ENCODE peak calls at places on chromosomes 7 and 10, in seven cellular contexts. One of them, this sample, is unnamed.

GRCh38 chr7:100677308-100678095 is 4.0 kb downstream of the GNB2 start:
- DNase-seq in kidney tubule cell: no peak
- DNase-seq in neural progenitor cell: no peak
- DNase-seq in cardiac muscle cell: no peak
- DNase-seq in neural crest cell: no peak
- DNase-seq in activated CD8-positive, alpha-beta memory T cell treated with anti-CD3 and anti-CD28 coated beads, Interleukin-2, amount 50 U/mL, for 48 hours: peak; percentile 53
- DNase-seq in adipocyte: no peak
- DNase-seq in this sample: no peak

GRCh38 chr10:97408496-97408992 is 7.4 kb upstream of the RRP12 start:
- DNase-seq in kidney tubule cell: no peak
- DNase-seq in cardiac muscle cell: no peak
- DNase-seq in activated CD8-positive, alpha-beta memory T cell treated with anti-CD3 and anti-CD28 coated beads, Interleukin-2, amount 50 U/mL, for 48 hours: no peak
- DNase-seq in neural progenitor cell: no peak
- DNase-seq in neural crest cell: no peak
- DNase-seq in adipocyte: no peak
- DNase-seq in this sample: no peak

GRCh38 chr7:120402368-120402767 is 129.4 kb downstream of the KCND2 start:
- DNase-seq in activated CD8-positive, alpha-beta memory T cell treated with anti-CD3 and anti-CD28 coated beads, Interleukin-2, amount 50 U/mL, for 48 hours: no peak
- DNase-seq in adipocyte: no peak
- DNase-seq in cardiac muscle cell: peak; percentile 34
- DNase-seq in neural crest cell: no peak
- DNase-seq in kidney tubule cell: peak; percentile 85
- DNase-seq in neural progenitor cell: no peak
- DNase-seq in this sample: no peak

GRCh38 chr10:79995979-79996629 is 47.2 kb upstream of the SFTPD start:
- DNase-seq in adipocyte: no peak
- DNase-seq in neural crest cell: no peak
- DNase-seq in neural progenitor cell: no peak
- DNase-seq in kidney tubule cell: no peak
- DNase-seq in activated CD8-positive, alpha-beta memory T cell treated with anti-CD3 and anti-CD28 coated beads, Interleukin-2, amount 50 U/mL, for 48 hours: no peak
- DNase-seq in cardiac muscle cell: no peak
- DNase-seq in this sample: no peak

GRCh38 chr7:27734583-27734982 is 5.4 kb upstream of the TAX1BP1 start:
- DNase-seq in adipocyte: no peak
- DNase-seq in neural progenitor cell: no peak
- DNase-seq in cardiac muscle cell: no peak
- DNase-seq in neural crest cell: no peak
- DNase-seq in activated CD8-positive, alpha-beta memory T cell treated with anti-CD3 and anti-CD28 coated beads, Interleukin-2, amount 50 U/mL, for 48 hours: no peak
- DNase-seq in kidney tubule cell: no peak
- DNase-seq in this sample: no peak

GRCh38 chr10:31490858-31491504 is 172.0 kb downstream of the ZEB1 start:
- DNase-seq in neural progenitor cell: peak; percentile 71
- DNase-seq in neural crest cell: no peak
- DNase-seq in cardiac muscle cell: peak; percentile 79
- DNase-seq in adipocyte: peak; percentile 29
- DNase-seq in activated CD8-positive, alpha-beta memory T cell treated with anti-CD3 and anti-CD28 coated beads, Interleukin-2, amount 50 U/mL, for 48 hours: no peak
- DNase-seq in kidney tubule cell: peak; percentile 60
- DNase-seq in this sample: no peak

GRCh38 chr10:6494934-6495592 is 85.0 kb downstream of the PRKCQ start:
- DNase-seq in neural crest cell: no peak
- DNase-seq in activated CD8-positive, alpha-beta memory T cell treated with anti-CD3 and anti-CD28 coated beads, Interleukin-2, amount 50 U/mL, for 48 hours: no peak
- DNase-seq in kidney tubule cell: no peak
- DNase-seq in cardiac muscle cell: no peak
- DNase-seq in neural progenitor cell: no peak
- DNase-seq in adipocyte: no peak
- DNase-seq in this sample: no peak

GRCh38 chr7:132991615-132992587 is 90.0 kb downstream of the CHCHD3 start:
- DNase-seq in adipocyte: no peak
- DNase-seq in neural crest cell: no peak
- DNase-seq in activated CD8-positive, alpha-beta memory T cell treated with anti-CD3 and anti-CD28 coated beads, Interleukin-2, amount 50 U/mL, for 48 hours: no peak
- DNase-seq in neural progenitor cell: peak; percentile 34
- DNase-seq in cardiac muscle cell: peak; percentile 4
- DNase-seq in kidney tubule cell: no peak
- DNase-seq in this sample: no peak

GRCh38 chr7:41711283-41712064 is 8.6 kb upstream of the INHBA start:
- DNase-seq in neural progenitor cell: peak; percentile 62
- DNase-seq in cardiac muscle cell: peak; percentile 36
- DNase-seq in neural crest cell: no peak
- DNase-seq in adipocyte: peak; percentile 52
- DNase-seq in activated CD8-positive, alpha-beta memory T cell treated with anti-CD3 and anti-CD28 coated beads, Interleukin-2, amount 50 U/mL, for 48 hours: no peak
- DNase-seq in kidney tubule cell: peak; percentile 45
- DNase-seq in this sample: no peak

GRCh38 chr7:33669251-33669670 is 236.1 kb upstream of the BMPER start:
- DNase-seq in adipocyte: peak; percentile 12
- DNase-seq in neural crest cell: no peak
- DNase-seq in activated CD8-positive, alpha-beta memory T cell treated with anti-CD3 and anti-CD28 coated beads, Interleukin-2, amount 50 U/mL, for 48 hours: no peak
- DNase-seq in kidney tubule cell: peak; percentile 37
- DNase-seq in cardiac muscle cell: peak; percentile 26
- DNase-seq in neural progenitor cell: no peak
- DNase-seq in this sample: no peak

GRCh38 chr7:149284343-149284742 is 22.3 kb downstream of the ZNF783 start:
- DNase-seq in kidney tubule cell: no peak
- DNase-seq in adipocyte: no peak
- DNase-seq in activated CD8-positive, alpha-beta memory T cell treated with anti-CD3 and anti-CD28 coated beads, Interleukin-2, amount 50 U/mL, for 48 hours: no peak
- DNase-seq in neural progenitor cell: no peak
- DNase-seq in cardiac muscle cell: no peak
- DNase-seq in neural crest cell: no peak
- DNase-seq in this sample: no peak

GRCh38 chr7:107563072-107563760 is 504 bp downstream of the COG5 start:
- DNase-seq in cardiac muscle cell: no peak
- DNase-seq in adipocyte: no peak
- DNase-seq in neural progenitor cell: no peak
- DNase-seq in neural crest cell: no peak
- DNase-seq in kidney tubule cell: peak; percentile 9
- DNase-seq in activated CD8-positive, alpha-beta memory T cell treated with anti-CD3 and anti-CD28 coated beads, Interleukin-2, amount 50 U/mL, for 48 hours: no peak
- DNase-seq in this sample: no peak

GRCh38 chr7:148182264-148182663 is 408.3 kb upstream of the C7orf33 start:
- DNase-seq in neural crest cell: no peak
- DNase-seq in kidney tubule cell: no peak
- DNase-seq in cardiac muscle cell: peak; percentile 77
- DNase-seq in adipocyte: no peak
- DNase-seq in activated CD8-positive, alpha-beta memory T cell treated with anti-CD3 and anti-CD28 coated beads, Interleukin-2, amount 50 U/mL, for 48 hours: no peak
- DNase-seq in neural progenitor cell: no peak
- DNase-seq in this sample: no peak

GRCh38 chr7:158707610-158708009 is 3.0 kb upstream of the NCAPG2 start:
- DNase-seq in neural crest cell: no peak
- DNase-seq in neural progenitor cell: no peak
- DNase-seq in activated CD8-positive, alpha-beta memory T cell treated with anti-CD3 and anti-CD28 coated beads, Interleukin-2, amount 50 U/mL, for 48 hours: no peak
- DNase-seq in kidney tubule cell: no peak
- DNase-seq in adipocyte: no peak
- DNase-seq in cardiac muscle cell: no peak
- DNase-seq in this sample: no peak

GRCh38 chr7:154433632-154434598 is 381.7 kb downstream of the DPP6 start:
- DNase-seq in neural progenitor cell: no peak
- DNase-seq in cardiac muscle cell: no peak
- DNase-seq in neural crest cell: no peak
- DNase-seq in activated CD8-positive, alpha-beta memory T cell treated with anti-CD3 and anti-CD28 coated beads, Interleukin-2, amount 50 U/mL, for 48 hours: no peak
- DNase-seq in kidney tubule cell: no peak
- DNase-seq in adipocyte: no peak
- DNase-seq in this sample: no peak

GRCh38 chr10:113616244-113617074 is 47.4 kb downstream of the NRAP start:
- DNase-seq in neural crest cell: peak; percentile 36
- DNase-seq in kidney tubule cell: peak; percentile 12
- DNase-seq in neural progenitor cell: peak; percentile 64
- DNase-seq in activated CD8-positive, alpha-beta memory T cell treated with anti-CD3 and anti-CD28 coated beads, Interleukin-2, amount 50 U/mL, for 48 hours: no peak
- DNase-seq in cardiac muscle cell: no peak
- DNase-seq in adipocyte: peak; percentile 20
- DNase-seq in this sample: no peak

GRCh38 chr10:117071293-117072050 is 66.5 kb upstream of the SHTN1 start:
- DNase-seq in adipocyte: peak; percentile 62
- DNase-seq in neural progenitor cell: no peak
- DNase-seq in activated CD8-positive, alpha-beta memory T cell treated with anti-CD3 and anti-CD28 coated beads, Interleukin-2, amount 50 U/mL, for 48 hours: no peak
- DNase-seq in neural crest cell: no peak
- DNase-seq in cardiac muscle cell: peak; percentile 27
- DNase-seq in kidney tubule cell: no peak
- DNase-seq in this sample: no peak

This sample was measured in sciatic nerve.